ENCODE peak calls at places on chromosomes 3 and 15, in five cellular contexts. One of them, this sample, is unnamed.

GRCh38 chr3:158663832-158664231 is 8.6 kb downstream of the LXN start:
- DNase-seq in psoas muscle: no peak
- DNase-seq in PC-9: no peak
- DNase-seq in fibroblast of mammary gland: no peak
- DNase-seq in fibroblast of lung: no peak
- DNase-seq in this sample: no peak

GRCh38 chr3:188316021-188316722 is 162.2 kb downstream of the LPP start:
- DNase-seq in fibroblast of lung: peak; percentile 45
- DNase-seq in PC-9: no peak
- DNase-seq in fibroblast of mammary gland: peak; percentile 68
- DNase-seq in psoas muscle: no peak
- DNase-seq in this sample: no peak

GRCh38 chr3:141227752-141228151 is 3.9 kb upstream of the PXYLP1 start:
- DNase-seq in PC-9: no peak
- DNase-seq in fibroblast of lung: peak; percentile 89
- DNase-seq in fibroblast of mammary gland: peak; percentile 80
- DNase-seq in psoas muscle: no peak
- DNase-seq in this sample: no peak

GRCh38 chr3:101690972-101691371 is 4.5 kb upstream of the RPL24 start:
- DNase-seq in fibroblast of mammary gland: no peak
- DNase-seq in fibroblast of lung: no peak
- DNase-seq in psoas muscle: no peak
- DNase-seq in PC-9: no peak
- DNase-seq in this sample: no peak

GRCh38 chr15:42723068-42723467 is 13.9 kb downstream of the CDAN1 start:
- DNase-seq in fibroblast of mammary gland: peak; percentile 16
- DNase-seq in psoas muscle: no peak
- DNase-seq in PC-9: no peak
- DNase-seq in fibroblast of lung: peak; percentile 12
- DNase-seq in this sample: no peak

GRCh38 chr3:24495334-24495994 is 814 bp upstream of the THRB start:
- DNase-seq in PC-9: peak; percentile 53
- DNase-seq in fibroblast of lung: no peak
- DNase-seq in psoas muscle: peak; percentile 80
- DNase-seq in fibroblast of mammary gland: no peak
- DNase-seq in this sample: peak; percentile 25

GRCh38 chr3:159775372-159775961 is 213.2 kb upstream of the IL12A start:
- DNase-seq in PC-9: peak; percentile 61
- DNase-seq in fibroblast of lung: peak; percentile 89
- DNase-seq in psoas muscle: no peak
- DNase-seq in fibroblast of mammary gland: peak; percentile 67
- DNase-seq in this sample: no peak

GRCh38 chr3:192827863-192828594 is 89.6 kb downstream of the MB21D2 start:
- DNase-seq in fibroblast of lung: no peak
- DNase-seq in PC-9: no peak
- DNase-seq in psoas muscle: no peak
- DNase-seq in fibroblast of mammary gland: no peak
- DNase-seq in this sample: no peak

GRCh38 chr3:187041362-187042061 is 97.8 kb downstream of the RPL39L start:
- DNase-seq in PC-9: no peak
- DNase-seq in fibroblast of mammary gland: no peak
- DNase-seq in psoas muscle: no peak
- DNase-seq in fibroblast of lung: no peak
- DNase-seq in this sample: no peak

GRCh38 chr15:74838746-74839525 is 4.0 kb downstream of the ULK3 start:
- DNase-seq in PC-9: no peak
- DNase-seq in fibroblast of lung: no peak
- DNase-seq in fibroblast of mammary gland: no peak
- DNase-seq in psoas muscle: no peak
- DNase-seq in this sample: no peak

GRCh38 chr15:74842581-74843444 is at the start of gene ULK3:
- DNase-seq in fibroblast of mammary gland: peak; percentile 76
- DNase-seq in PC-9: peak; percentile 78
- DNase-seq in fibroblast of lung: peak; percentile 84
- DNase-seq in psoas muscle: peak; percentile 97
- DNase-seq in this sample: peak; percentile 91

GRCh38 chr15:74841761-74842385 is 1.1 kb downstream of the ULK3 start:
- DNase-seq in PC-9: no peak
- DNase-seq in fibroblast of lung: no peak
- DNase-seq in fibroblast of mammary gland: no peak
- DNase-seq in psoas muscle: no peak
- DNase-seq in this sample: no peak

GRCh38 chr15:74839526-74840395 is 3.2 kb downstream of the ULK3 start:
- DNase-seq in psoas muscle: no peak
- DNase-seq in PC-9: no peak
- DNase-seq in fibroblast of mammary gland: no peak
- DNase-seq in fibroblast of lung: no peak
- DNase-seq in this sample: no peak

GRCh38 chr15:74840851-74841760 is 1.9 kb downstream of the ULK3 start:
- DNase-seq in PC-9: no peak
- DNase-seq in fibroblast of mammary gland: no peak
- DNase-seq in fibroblast of lung: no peak
- DNase-seq in psoas muscle: no peak
- DNase-seq in this sample: no peak
- TF ChIP-seq CTCF in PC-9: no peak
- TF ChIP-seq CTCF in fibroblast of mammary gland: no peak
- TF ChIP-seq CTCF in fibroblast of lung: no peak
- TF ChIP-seq CTCF in psoas muscle: no peak
- TF ChIP-seq CTCF in this sample: no peak

DNA sequence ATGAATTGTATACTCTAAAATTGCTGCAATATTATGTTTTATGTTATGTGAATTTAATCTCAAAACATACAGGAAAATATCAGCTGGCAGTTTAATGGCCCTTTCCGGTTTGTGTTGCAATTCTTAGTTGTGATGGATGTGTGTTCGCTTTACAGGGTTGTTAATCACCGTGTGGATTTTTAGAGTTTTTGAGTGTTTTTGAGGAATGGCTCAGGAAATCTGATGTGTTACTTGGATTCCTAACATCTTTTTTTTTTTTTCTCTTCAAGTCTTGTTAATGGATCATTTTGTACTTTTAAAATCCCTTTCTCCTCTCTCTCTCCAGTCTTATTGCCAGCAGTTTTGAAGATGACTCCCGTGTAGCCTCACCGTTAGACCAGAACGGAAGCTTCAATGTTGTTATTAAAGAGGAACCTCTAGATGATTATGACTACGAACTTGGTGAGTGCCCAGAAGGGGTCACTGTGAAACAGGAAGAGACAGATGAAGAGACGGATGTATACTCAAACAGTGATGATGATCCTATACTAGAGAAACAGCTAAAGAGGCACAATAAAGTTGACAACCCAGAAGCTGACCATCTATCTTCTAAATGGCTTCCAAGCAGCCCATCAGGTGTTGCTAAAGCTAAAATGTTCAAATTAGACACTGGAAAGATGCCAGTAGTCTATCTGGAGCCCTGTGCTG is 35.7 kb downstream of the MGA start:
- DNase-seq in psoas muscle: no peak
- DNase-seq in fibroblast of lung: peak; percentile 71
- DNase-seq in fibroblast of mammary gland: peak; percentile 48
- DNase-seq in PC-9: no peak
- DNase-seq in this sample: no peak
- TF ChIP-seq CTCF in psoas muscle: no peak
- TF ChIP-seq CTCF in fibroblast of lung: peak; percentile 48
- TF ChIP-seq CTCF in fibroblast of mammary gland: peak; percentile 26
- TF ChIP-seq CTCF in PC-9: no peak
- TF ChIP-seq CTCF in this sample: peak; percentile 37

GRCh38 chr15:63166219-63166618 is 8.9 kb upstream of the RPS27L start:
- DNase-seq in fibroblast of lung: no peak
- DNase-seq in fibroblast of mammary gland: peak; percentile 31
- DNase-seq in psoas muscle: no peak
- DNase-seq in PC-9: no peak
- DNase-seq in this sample: no peak
- TF ChIP-seq CTCF in fibroblast of lung: peak; percentile 5
- TF ChIP-seq CTCF in fibroblast of mammary gland: peak; percentile 20
- TF ChIP-seq CTCF in psoas muscle: no peak
- TF ChIP-seq CTCF in PC-9: no peak
- TF ChIP-seq CTCF in this sample: no peak

GRCh38 chr15:91472316-91472756 is 372.3 kb downstream of the SV2B start:
- DNase-seq in fibroblast of mammary gland: no peak
- DNase-seq in fibroblast of lung: peak; percentile 64
- DNase-seq in psoas muscle: no peak
- DNase-seq in PC-9: no peak
- DNase-seq in this sample: no peak

GRCh38 chr15:91480426-91480825 is 373.1 kb upstream of the SLCO3A1 start:
- DNase-seq in psoas muscle: no peak
- DNase-seq in fibroblast of mammary gland: no peak
- DNase-seq in fibroblast of lung: no peak
- DNase-seq in PC-9: no peak
- DNase-seq in this sample: no peak

GRCh38 chr15:91473894-91474293 is 373.8 kb downstream of the SV2B start:
- DNase-seq in PC-9: no peak
- DNase-seq in fibroblast of lung: peak; percentile 88
- DNase-seq in fibroblast of mammary gland: peak; percentile 38
- DNase-seq in psoas muscle: no peak
- DNase-seq in this sample: no peak

GRCh38 chr15:91478717-91479191 is 374.8 kb upstream of the SLCO3A1 start:
- DNase-seq in PC-9: no peak
- DNase-seq in fibroblast of lung: no peak
- DNase-seq in psoas muscle: no peak
- DNase-seq in fibroblast of mammary gland: no peak
- DNase-seq in this sample: no peak

GRCh38 chr15:91476861-91477260 is 376.6 kb upstream of the SLCO3A1 start:
- DNase-seq in PC-9: no peak
- DNase-seq in fibroblast of mammary gland: no peak
- DNase-seq in fibroblast of lung: no peak
- DNase-seq in psoas muscle: no peak
- DNase-seq in this sample: no peak
- TF ChIP-seq CTCF in PC-9: no peak
- TF ChIP-seq CTCF in fibroblast of mammary gland: no peak
- TF ChIP-seq CTCF in fibroblast of lung: no peak
- TF ChIP-seq CTCF in psoas muscle: no peak
- TF ChIP-seq CTCF in this sample: no peak

DNA sequence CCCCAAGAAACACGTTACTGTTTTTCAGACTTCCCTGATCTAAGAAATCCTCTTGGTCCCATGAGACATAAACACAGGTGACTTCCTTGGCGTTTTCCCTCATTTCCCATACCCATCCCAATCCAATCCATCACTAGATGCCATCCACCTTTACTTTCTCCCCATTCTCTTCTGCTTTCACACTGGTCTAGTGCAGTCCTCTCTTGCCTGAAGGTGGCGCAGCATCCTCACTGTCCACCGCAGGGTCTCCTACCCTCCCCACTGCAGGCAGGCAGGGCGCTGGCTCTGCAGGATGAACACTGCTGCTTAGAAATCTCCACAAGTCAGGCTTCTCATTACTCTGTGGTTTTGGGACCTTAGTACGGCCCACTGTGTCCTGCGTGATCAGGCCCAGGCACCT is 58.2 kb downstream of the RAB7A start:
- DNase-seq in psoas muscle: peak; percentile 69
- DNase-seq in fibroblast of lung: no peak
- DNase-seq in PC-9: no peak
- DNase-seq in fibroblast of mammary gland: peak; percentile 19
- DNase-seq in this sample: peak; percentile 46
- TF ChIP-seq CTCF in psoas muscle: no peak
- TF ChIP-seq CTCF in fibroblast of lung: peak; percentile 45
- TF ChIP-seq CTCF in PC-9: no peak
- TF ChIP-seq CTCF in fibroblast of mammary gland: peak; percentile 46
- TF ChIP-seq CTCF in this sample: peak; percentile 61